ENCODE peak calls at places on chromosomes 1 and 21, in eight cellular contexts. T, Z, M, D, G, K, I and Q are unnamed samples.

GRCh38 chr1:186605762-186606350 is 74.4 kb downstream of the PTGS2 start:
- DNase-seq in K (no peak), T (peak; percentile 14), M (no peak), I (peak; percentile 69), G (peak; percentile 73), D (no peak), Z (peak; percentile 7), Q (no peak)

GRCh38 chr21:32819702-32820101 is 48.1 kb upstream of the PAXBP1 start:
- DNase-seq in G (no peak), T (no peak), I (peak; percentile 84), Z (peak; percentile 40), D (no peak), M (no peak), K (no peak), Q (peak; percentile 49)

GRCh38 chr1:29650041-29650400 is 413.7 kb downstream of the PTPRU start:
- DNase-seq in M (no peak), D (no peak), T (no peak), Z (no peak), K (no peak), I (no peak), G (no peak), Q (no peak)

GRCh38 chr1:5709976-5710375 is 282.2 kb downstream of the NPHP4 start:
- DNase-seq in I (peak; percentile 26), G (no peak), T (no peak), D (no peak), Z (no peak), K (no peak), M (peak; percentile 32), Q (no peak)

GRCh38 chr1:113021430-113022085 is 51.4 kb upstream of the LRIG2 start:
- DNase-seq in K (no peak), G (peak; percentile 7), M (no peak), Z (peak; percentile 6), I (no peak), T (no peak), D (no peak), Q (no peak)

GRCh38 chr1:25431495-25432363 is 1.0 kb downstream of the MACO1 start:
- DNase-seq in D (no peak), K (no peak), G (no peak), I (no peak), T (no peak), Z (no peak), M (peak; percentile 66), Q (peak; percentile 66)

GRCh38 chr1:8218351-8219092 is 99.4 kb upstream of the SLC45A1 start:
- DNase-seq in D (no peak), G (no peak), I (no peak), T (no peak), M (no peak), K (no peak), Z (peak; percentile 38), Q (no peak)

GRCh38 chr1:94863919-94864318 is 43.8 kb downstream of the SLC44A3 start:
- DNase-seq in M (no peak), Z (peak; percentile 71), T (no peak), I (peak; percentile 88), G (peak; percentile 64), D (no peak), K (peak; percentile 37), Q (peak; percentile 83)

GRCh38 chr1:3519301-3519885 is 64.9 kb downstream of the ARHGEF16 start:
- DNase-seq in D (no peak), T (no peak), K (no peak), Z (no peak), M (no peak), I (no peak), G (no peak), Q (no peak)

GRCh38 chr1:51535006-51535592 is 16.0 kb upstream of the EPS15 start:
- DNase-seq in I (peak; percentile 65), K (peak; percentile 31), Z (peak; percentile 82), D (peak; percentile 31), T (peak; percentile 35), M (no peak), G (peak; percentile 43), Q (peak; percentile 78)

GRCh38 chr1:33599516-33600115 is 127.2 kb downstream of the ZSCAN20 start:
- DNase-seq in T (no peak), M (no peak), I (no peak), K (no peak), D (no peak), Z (no peak), G (no peak), Q (no peak)

GRCh38 chr1:905071-905749 is 18.5 kb upstream of the SAMD11 start:
- DNase-seq in K (peak; percentile 35), T (peak; percentile 78), G (no peak), D (no peak), M (peak; percentile 76), I (peak; percentile 81), Z (no peak), Q (peak; percentile 16)

GRCh38 chr1:48777219-48777895 is 666 bp upstream of the BEND5 start:
- DNase-seq in M (no peak), I (no peak), K (peak; percentile 42), G (no peak), D (no peak), T (peak; percentile 50), Z (no peak), Q (peak; percentile 32)

GRCh38 chr1:219304227-219305226 is 130.8 kb downstream of the LYPLAL1 start:
- DNase-seq in K (no peak), T (peak; percentile 10), M (no peak), Z (no peak), I (no peak), D (no peak), G (peak; percentile 57), Q (no peak)

GRCh38 chr21:44697811-44698734 is 1.1 kb downstream of the KRTAP10-12 start:
- DNase-seq in T (peak; percentile 62), G (no peak), Z (no peak), I (no peak), K (no peak), M (no peak), D (no peak), Q (no peak)

GRCh38 chr21:45504021-45504515 is 38.2 kb downstream of the SLC19A1 start:
- DNase-seq in M (peak; percentile 55), D (peak; percentile 40), G (no peak), T (no peak), Z (no peak), I (peak; percentile 56), K (no peak), Q (peak; percentile 19)

GRCh38 chr1:61463220-61463619 is 261.7 kb downstream of the TM2D1 start:
- DNase-seq in D (no peak), K (no peak), I (no peak), M (no peak), G (no peak), Z (no peak), T (no peak), Q (no peak)

GRCh38 chr1:69055223-69055622 is 512.5 kb upstream of the LRRC7 start:
- DNase-seq in D (no peak), Z (no peak), M (no peak), I (no peak), K (no peak), G (peak; percentile 3), T (no peak), Q (no peak)

GRCh38 chr1:31424568-31424967 is 11.6 kb downstream of the SERINC2 start:
- DNase-seq in K (no peak), G (no peak), D (no peak), M (no peak), Z (no peak), T (no peak), I (no peak), Q (no peak)

GRCh38 chr21:44932366-44933181 is 7.3 kb upstream of the SLX9 start:
- DNase-seq in M (no peak), T (peak; percentile 86), K (no peak), Z (no peak), I (no peak), D (peak; percentile 75), G (no peak), Q (no peak)

GRCh38 chr1:205502111-205502810 is 2.2 kb upstream of the CDK18 start:
- DNase-seq in I (no peak), G (no peak), K (no peak), M (no peak), Z (no peak), T (no peak), D (no peak), Q (no peak)

DNA sequence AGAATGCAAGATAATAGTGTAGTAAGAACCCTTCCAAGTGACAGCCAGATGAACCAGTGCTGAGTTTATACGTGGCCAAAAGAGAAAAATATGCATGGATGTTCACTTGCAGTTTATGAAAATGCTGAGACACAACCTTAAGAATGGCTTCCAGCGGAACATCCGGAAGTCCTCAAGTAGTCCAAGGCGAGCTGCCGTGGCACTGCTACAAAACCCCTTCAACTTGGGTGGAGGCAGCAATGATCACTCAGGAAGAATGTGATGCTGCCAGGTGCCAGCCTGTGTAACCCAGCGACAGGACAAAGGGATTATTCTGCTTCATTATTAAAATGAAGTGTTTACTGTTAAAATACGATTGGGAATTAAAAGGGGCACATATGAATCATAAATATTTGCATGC is 179.6 kb downstream of the RUNX1 start:
- DNase-seq in D (no peak), Z (no peak), G (no peak), T (no peak), I (no peak), M (no peak), K (no peak), Q (no peak)
- TF ChIP-seq EP300 in D (no peak), Z (no peak), G (no peak), T (no peak), I (no peak), M (no peak), K (no peak), Q (no peak)

GRCh38 chr1:164510435-164510834 is 48.5 kb upstream of the PBX1 start:
- DNase-seq in Z (no peak), G (peak; percentile 25), T (no peak), K (no peak), I (no peak), M (no peak), D (no peak), Q (no peak)
- TF ChIP-seq CTCF in Z (no peak), G (no peak), T (peak; percentile 23), K (no peak), I (no peak), M (no peak), D (no peak), Q (no peak)

GRCh38 chr1:21924503-21925005 is 12.6 kb downstream of the HSPG2 start:
- DNase-seq in D (no peak), T (no peak), Z (no peak), G (no peak), M (no peak), K (no peak), I (peak; percentile 74), Q (no peak)
- TF ChIP-seq EP300 in D (no peak), T (no peak), Z (peak; percentile 64), G (no peak), M (no peak), K (no peak), I (no peak), Q (no peak)

GRCh38 chr1:234292548-234292947 is 80.7 kb upstream of the COA6 start:
- DNase-seq in T (no peak), M (no peak), G (no peak), I (no peak), Z (no peak), D (no peak), K (no peak), Q (no peak)
- TF ChIP-seq CTCF in T (no peak), M (no peak), G (no peak), I (no peak), Z (no peak), D (no peak), K (no peak), Q (no peak)

GRCh38 chr1:109993885-109994284 is 9.3 kb downstream of the AHCYL1 start:
- DNase-seq in K (peak; percentile 47), D (no peak), T (no peak), M (no peak), G (no peak), I (no peak), Z (no peak), Q (no peak)
- TF ChIP-seq EP300 in K (no peak), D (no peak), T (no peak), M (no peak), G (no peak), I (no peak), Z (no peak), Q (no peak)

GRCh38 chr1:85027242-85027983 is 20.9 kb downstream of the MCOLN3 start:
- DNase-seq in T (no peak), G (peak; percentile 11), K (no peak), M (no peak), I (no peak), D (no peak), Z (no peak), Q (no peak)
- TF ChIP-seq CTCF in T (no peak), G (peak; percentile 24), K (no peak), M (no peak), I (no peak), D (no peak), Z (no peak), Q (no peak)